ENCODE peak calls at places on chromosomes 13 and 19, in five cellular contexts. One of them, this sample, is unnamed.

GRCh38 chr13:110811008-110811720 is 97.7 kb downstream of the ING1 start:
- DNase-seq in thoracic aorta: no peak
- DNase-seq in central memory CD4-positive, alpha-beta T cell: no peak
- DNase-seq in Karpas-422: no peak
- DNase-seq in cardiac fibroblast: no peak
- DNase-seq in this sample: no peak

GRCh38 chr13:113859311-113860050 is 4.4 kb downstream of the GAS6 start:
- DNase-seq in thoracic aorta: no peak
- DNase-seq in central memory CD4-positive, alpha-beta T cell: no peak
- DNase-seq in Karpas-422: no peak
- DNase-seq in cardiac fibroblast: no peak
- DNase-seq in this sample: no peak

GRCh38 chr19:11420894-11421606 is 1.9 kb upstream of the RGL3 start:
- DNase-seq in thoracic aorta: no peak
- DNase-seq in central memory CD4-positive, alpha-beta T cell: peak
- DNase-seq in Karpas-422: no peak
- DNase-seq in cardiac fibroblast: no peak
- DNase-seq in this sample: no peak

GRCh38 chr13:80550856-80551532 is 210.1 kb upstream of the SPRY2 start:
- DNase-seq in thoracic aorta: no peak
- DNase-seq in central memory CD4-positive, alpha-beta T cell: no peak
- DNase-seq in Karpas-422: no peak
- DNase-seq in cardiac fibroblast: no peak
- DNase-seq in this sample: no peak

GRCh38 chr19:3358392-3358918 is 7.9 kb upstream of the NFIC start:
- DNase-seq in thoracic aorta: no peak
- DNase-seq in central memory CD4-positive, alpha-beta T cell: no peak
- DNase-seq in Karpas-422: no peak
- DNase-seq in cardiac fibroblast: no peak
- DNase-seq in this sample: no peak

GRCh38 chr19:6738726-6739389 is 622 bp upstream of the TRIP10 start:
- DNase-seq in thoracic aorta: no peak
- DNase-seq in central memory CD4-positive, alpha-beta T cell: no peak
- DNase-seq in Karpas-422: peak
- DNase-seq in cardiac fibroblast: peak
- DNase-seq in this sample: peak

GRCh38 chr13:98368019-98368418 is 190.9 kb upstream of the RNF113B start:
- DNase-seq in thoracic aorta: no peak
- DNase-seq in central memory CD4-positive, alpha-beta T cell: no peak
- DNase-seq in Karpas-422: no peak
- DNase-seq in cardiac fibroblast: no peak
- DNase-seq in this sample: no peak

GRCh38 chr19:33416307-33417215 is 43.1 kb downstream of the CEBPG start:
- DNase-seq in thoracic aorta: no peak
- DNase-seq in central memory CD4-positive, alpha-beta T cell: peak
- DNase-seq in Karpas-422: peak
- DNase-seq in cardiac fibroblast: peak
- DNase-seq in this sample: peak

GRCh38 chr19:4023600-4024398 is 16.3 kb downstream of the PIAS4 start:
- DNase-seq in thoracic aorta: no peak
- DNase-seq in central memory CD4-positive, alpha-beta T cell: no peak
- DNase-seq in Karpas-422: no peak
- DNase-seq in cardiac fibroblast: no peak
- DNase-seq in this sample: no peak

GRCh38 chr13:21528616-21529015 is 69.5 kb upstream of the ZDHHC20 start:
- DNase-seq in thoracic aorta: no peak
- DNase-seq in central memory CD4-positive, alpha-beta T cell: no peak
- DNase-seq in Karpas-422: no peak
- DNase-seq in cardiac fibroblast: peak
- DNase-seq in this sample: no peak

GRCh38 chr13:112058941-112059340 is 8.0 kb upstream of the SOX1 start:
- DNase-seq in thoracic aorta: no peak
- DNase-seq in central memory CD4-positive, alpha-beta T cell: no peak
- DNase-seq in Karpas-422: no peak
- DNase-seq in cardiac fibroblast: no peak
- DNase-seq in this sample: no peak

GRCh38 chr13:97977982-97978381 is 24.5 kb downstream of the IPO5 start:
- DNase-seq in thoracic aorta: no peak
- DNase-seq in central memory CD4-positive, alpha-beta T cell: no peak
- DNase-seq in Karpas-422: no peak
- DNase-seq in cardiac fibroblast: no peak
- DNase-seq in this sample: no peak

This sample was measured in CD4-positive, alpha-beta memory T cell.